ENCODE peak calls at places on chromosomes 3 and 15, in seven cellular contexts. One of them, this sample, is unnamed. For H3K27me3 and H3K4me1, the result is how much of the 10 kb centered on the place peaks cover.

GRCh38 chr3:9123849-9124248 is 125.6 kb downstream of the SRGAP3 start:
- DNase-seq in astrocyte: no peak
- DNase-seq in left ventricle myocardium inferior: no peak
- DNase-seq in uterus: no peak
- DNase-seq in Caco-2: no peak
- DNase-seq in heart right ventricle: no peak
- DNase-seq in IMR-90: no peak
- DNase-seq in this sample: no peak

GRCh38 chr15:85598203-85598602 is 196.5 kb downstream of the KLHL25 start:
- DNase-seq in left ventricle myocardium inferior: no peak
- DNase-seq in heart right ventricle: no peak
- DNase-seq in uterus: no peak
- DNase-seq in astrocyte: peak
- DNase-seq in IMR-90: no peak
- DNase-seq in Caco-2: no peak
- DNase-seq in this sample: no peak

GRCh38 chr3:172279191-172279640 is 169.0 kb downstream of the GHSR start:
- DNase-seq in left ventricle myocardium inferior: no peak
- DNase-seq in Caco-2: no peak
- DNase-seq in IMR-90: no peak
- DNase-seq in uterus: no peak
- DNase-seq in astrocyte: peak
- DNase-seq in heart right ventricle: no peak
- DNase-seq in this sample: no peak

GRCh38 chr3:174958671-174959328 is 99.7 kb downstream of the NAALADL2 start:
- DNase-seq in astrocyte: no peak
- DNase-seq in Caco-2: no peak
- DNase-seq in left ventricle myocardium inferior: no peak
- DNase-seq in IMR-90: peak
- DNase-seq in uterus: no peak
- DNase-seq in heart right ventricle: no peak
- DNase-seq in this sample: no peak

GRCh38 chr15:60390931-60391501 is 6.8 kb downstream of the ANXA2 start:
- DNase-seq in Caco-2: peak
- DNase-seq in astrocyte: peak
- DNase-seq in IMR-90: peak
- DNase-seq in heart right ventricle: peak
- DNase-seq in left ventricle myocardium inferior: no peak
- DNase-seq in uterus: peak
- DNase-seq in this sample: peak

GRCh38 chr3:40930772-40931171 is 268.5 kb upstream of the CTNNB1 start:
- DNase-seq in uterus: no peak
- DNase-seq in heart right ventricle: no peak
- DNase-seq in Caco-2: no peak
- DNase-seq in astrocyte: no peak
- DNase-seq in left ventricle myocardium inferior: no peak
- DNase-seq in IMR-90: no peak
- DNase-seq in this sample: peak

GRCh38 chr15:70703483-70703882 is 59.9 kb downstream of the UACA start:
- DNase-seq in Caco-2: peak
- DNase-seq in left ventricle myocardium inferior: no peak
- DNase-seq in uterus: no peak
- DNase-seq in heart right ventricle: no peak
- DNase-seq in IMR-90: no peak
- DNase-seq in astrocyte: peak
- DNase-seq in this sample: peak

GRCh38 chr15:66674756-66675155 is 27.3 kb upstream of the SMAD6 start:
- DNase-seq in left ventricle myocardium inferior: no peak
- DNase-seq in IMR-90: no peak
- DNase-seq in heart right ventricle: no peak
- DNase-seq in Caco-2: no peak
- DNase-seq in astrocyte: no peak
- DNase-seq in uterus: no peak
- DNase-seq in this sample: no peak

GRCh38 chr3:15065550-15066007 is 464 bp upstream of the MRPS25 start:
- DNase-seq in left ventricle myocardium inferior: no peak
- DNase-seq in Caco-2: no peak
- DNase-seq in astrocyte: no peak
- DNase-seq in uterus: no peak
- DNase-seq in heart right ventricle: no peak
- DNase-seq in IMR-90: no peak
- DNase-seq in this sample: no peak

GRCh38 chr3:58659051-58659675 is 7.4 kb downstream of the FAM3D start:
- DNase-seq in uterus: no peak
- DNase-seq in IMR-90: peak
- DNase-seq in astrocyte: no peak
- DNase-seq in heart right ventricle: peak
- DNase-seq in Caco-2: peak
- DNase-seq in left ventricle myocardium inferior: no peak
- DNase-seq in this sample: peak

GRCh38 chr15:33031324-33031736 is 163.2 kb downstream of the FMN1 start:
- DNase-seq in uterus: no peak
- DNase-seq in left ventricle myocardium inferior: no peak
- DNase-seq in Caco-2: no peak
- DNase-seq in heart right ventricle: no peak
- DNase-seq in astrocyte: peak
- DNase-seq in IMR-90: peak
- DNase-seq in this sample: no peak

GRCh38 chr15:79676621-79677020 is 220.2 kb downstream of the MTHFS start:
- DNase-seq in IMR-90: no peak
- DNase-seq in uterus: no peak
- DNase-seq in astrocyte: no peak
- DNase-seq in Caco-2: no peak
- DNase-seq in left ventricle myocardium inferior: no peak
- DNase-seq in heart right ventricle: no peak
- DNase-seq in this sample: no peak

GRCh38 chr3:46934508-46935167 is 41.9 kb downstream of the CCDC12 start:
- DNase-seq in heart right ventricle: peak
- DNase-seq in Caco-2: no peak
- DNase-seq in astrocyte: no peak
- DNase-seq in left ventricle myocardium inferior: peak
- DNase-seq in IMR-90: no peak
- DNase-seq in uterus: peak
- DNase-seq in this sample: no peak

GRCh38 chr15:53074221-53074620 is 284.1 kb upstream of the ONECUT1 start:
- DNase-seq in IMR-90: no peak
- DNase-seq in uterus: no peak
- DNase-seq in heart right ventricle: no peak
- DNase-seq in astrocyte: no peak
- DNase-seq in Caco-2: no peak
- DNase-seq in left ventricle myocardium inferior: no peak
- DNase-seq in this sample: no peak

GRCh38 chr3:32815812-32816438 is 1.9 kb upstream of the TRIM71 start:
- DNase-seq in left ventricle myocardium inferior: no peak
- DNase-seq in IMR-90: no peak
- DNase-seq in Caco-2: peak
- DNase-seq in uterus: no peak
- DNase-seq in heart right ventricle: no peak
- DNase-seq in astrocyte: no peak
- DNase-seq in this sample: no peak

GRCh38 chr15:91113036-91113435 is 13.0 kb downstream of the SV2B start:
- DNase-seq in left ventricle myocardium inferior: no peak
- DNase-seq in astrocyte: no peak
- DNase-seq in IMR-90: no peak
- DNase-seq in uterus: no peak
- DNase-seq in heart right ventricle: no peak
- DNase-seq in Caco-2: no peak
- DNase-seq in this sample: no peak

GRCh38 chr3:139555249-139555648 is 15.7 kb upstream of the RBP1 start:
- DNase-seq in Caco-2: no peak
- DNase-seq in uterus: no peak
- DNase-seq in IMR-90: peak
- DNase-seq in heart right ventricle: no peak
- DNase-seq in left ventricle myocardium inferior: no peak
- DNase-seq in astrocyte: peak
- DNase-seq in this sample: no peak

GRCh38 chr15:29053006-29053405 is 167.2 kb downstream of the APBA2 start:
- DNase-seq in left ventricle myocardium inferior: no peak
- DNase-seq in IMR-90: no peak
- DNase-seq in heart right ventricle: no peak
- DNase-seq in astrocyte: no peak
- DNase-seq in uterus: no peak
- DNase-seq in Caco-2: no peak
- DNase-seq in this sample: no peak

GRCh38 chr3:158531334-158531733 is 39.7 kb upstream of the MLF1 start:
- DNase-seq in heart right ventricle: no peak
- DNase-seq in astrocyte: peak
- DNase-seq in Caco-2: no peak
- DNase-seq in IMR-90: no peak
- DNase-seq in left ventricle myocardium inferior: no peak
- DNase-seq in uterus: no peak
- DNase-seq in this sample: no peak

GRCh38 chr3:78201066-78201465 is 1161.2 kb downstream of the ROBO2 start:
- DNase-seq in IMR-90: no peak
- DNase-seq in left ventricle myocardium inferior: no peak
- DNase-seq in uterus: no peak
- DNase-seq in astrocyte: no peak
- DNase-seq in heart right ventricle: no peak
- DNase-seq in Caco-2: no peak
- DNase-seq in this sample: no peak

DNA sequence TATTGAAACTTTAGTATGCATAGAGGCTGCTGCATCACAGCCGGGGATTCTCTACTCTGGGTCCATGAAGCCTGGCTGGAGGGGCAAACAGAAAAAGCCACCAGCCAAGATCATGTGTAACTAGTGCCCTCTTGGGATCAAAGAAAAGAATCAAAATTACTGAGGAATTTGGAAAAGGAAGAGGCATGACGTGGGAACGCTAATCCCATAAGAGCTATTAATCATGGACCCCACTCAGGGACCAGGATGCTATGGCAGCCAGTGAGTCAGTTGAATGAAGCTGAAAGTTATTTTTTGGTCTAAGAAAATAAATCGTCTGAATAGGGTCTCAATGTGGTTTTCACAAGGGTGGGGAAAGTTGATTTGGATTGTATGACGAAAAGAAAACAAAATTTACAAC is 1165.1 kb downstream of the ROBO2 start:
- DNase-seq in IMR-90: peak
- DNase-seq in Caco-2: no peak
- DNase-seq in left ventricle myocardium inferior: no peak
- DNase-seq in astrocyte: peak
- DNase-seq in heart right ventricle: peak
- DNase-seq in uterus: no peak
- DNase-seq in this sample: no peak
- H3K4me3 ChIP-seq in IMR-90: peak
- H3K4me3 ChIP-seq in Caco-2: no peak
- H3K4me3 ChIP-seq in left ventricle myocardium inferior: no peak
- H3K4me3 ChIP-seq in astrocyte: no peak
- H3K4me3 ChIP-seq in heart right ventricle: no peak
- H3K4me3 ChIP-seq in uterus: no peak
- H3K4me3 ChIP-seq in this sample: no peak

DNA sequence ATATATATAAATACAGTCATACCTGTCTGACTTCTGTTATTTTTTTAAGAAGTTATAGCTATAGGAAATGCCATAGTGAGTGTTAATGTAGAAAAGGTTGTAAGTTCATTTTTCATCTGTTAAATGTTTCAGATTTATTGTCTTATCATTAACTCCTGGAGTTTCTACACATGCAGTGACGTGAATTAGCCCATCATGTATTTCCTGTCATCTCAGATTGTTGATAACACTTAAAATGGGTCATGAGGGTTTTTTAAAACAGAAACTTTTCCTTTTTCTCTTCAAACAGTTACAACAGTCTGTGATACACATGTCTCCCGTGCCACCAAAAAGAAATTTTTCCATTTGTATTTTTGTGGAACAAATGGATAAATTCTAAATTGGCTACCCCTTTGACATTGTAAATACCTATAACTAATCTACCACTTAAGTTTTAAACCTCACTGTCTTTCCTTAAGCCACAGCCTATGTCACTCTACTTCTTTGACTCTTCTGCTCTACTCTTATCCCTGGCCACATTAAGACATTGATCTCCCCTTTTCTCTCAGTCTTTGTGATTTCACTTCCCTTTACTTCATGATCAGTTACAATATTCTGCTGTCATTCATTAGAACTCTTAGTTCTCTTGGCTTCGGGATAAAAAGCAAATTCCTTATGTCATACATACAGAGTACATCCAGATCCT is 89.1 kb downstream of the NEO1 start:
- DNase-seq in uterus: no peak
- DNase-seq in Caco-2: no peak
- DNase-seq in IMR-90: no peak
- DNase-seq in left ventricle myocardium inferior: no peak
- DNase-seq in heart right ventricle: no peak
- DNase-seq in astrocyte: no peak
- DNase-seq in this sample: no peak
- H3K27me3 ChIP-seq in uterus: under half
- H3K27me3 ChIP-seq in Caco-2: under half
- H3K27me3 ChIP-seq in IMR-90: under half
- H3K27me3 ChIP-seq in left ventricle myocardium inferior: under half
- H3K27me3 ChIP-seq in heart right ventricle: under half
- H3K27me3 ChIP-seq in astrocyte: under half
- H3K27me3 ChIP-seq in this sample: under half

GRCh38 chr15:63186065-63186464 is 3.3 kb upstream of the RAB8B start:
- DNase-seq in Caco-2: no peak
- DNase-seq in uterus: no peak
- DNase-seq in left ventricle myocardium inferior: no peak
- DNase-seq in heart right ventricle: no peak
- DNase-seq in IMR-90: peak
- DNase-seq in astrocyte: peak
- DNase-seq in this sample: no peak
- H3K4me1 ChIP-seq in Caco-2: under half
- H3K4me1 ChIP-seq in uterus: under half
- H3K4me1 ChIP-seq in left ventricle myocardium inferior: under half
- H3K4me1 ChIP-seq in heart right ventricle: under half
- H3K4me1 ChIP-seq in IMR-90: under half
- H3K4me1 ChIP-seq in astrocyte: under half
- H3K4me1 ChIP-seq in this sample: under half

DNA sequence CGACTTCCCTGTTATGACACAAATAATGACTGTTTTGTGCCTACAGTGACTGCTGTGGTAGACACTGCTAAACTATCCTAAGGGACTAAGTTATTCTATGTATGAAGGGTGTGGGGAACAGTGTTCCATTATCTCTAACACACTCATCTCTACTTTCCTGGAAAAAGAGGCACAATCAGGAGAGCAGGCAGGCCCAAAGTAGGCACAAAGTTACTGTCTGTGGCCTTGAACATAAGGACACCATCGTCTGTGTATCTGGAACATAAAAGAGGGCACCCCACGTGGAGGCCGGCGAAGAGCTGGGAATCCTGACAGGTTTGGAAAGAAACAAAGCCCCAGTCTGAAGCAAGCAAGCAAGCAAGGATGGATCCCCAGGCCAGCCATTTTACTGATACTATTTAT is 1.5 kb downstream of the ABCC5 start:
- DNase-seq in IMR-90: no peak
- DNase-seq in uterus: no peak
- DNase-seq in heart right ventricle: no peak
- DNase-seq in astrocyte: no peak
- DNase-seq in left ventricle myocardium inferior: no peak
- DNase-seq in Caco-2: no peak
- DNase-seq in this sample: no peak
- H3K4me3 ChIP-seq in IMR-90: no peak
- H3K4me3 ChIP-seq in uterus: no peak
- H3K4me3 ChIP-seq in heart right ventricle: peak
- H3K4me3 ChIP-seq in astrocyte: no peak
- H3K4me3 ChIP-seq in left ventricle myocardium inferior: peak
- H3K4me3 ChIP-seq in Caco-2: no peak
- H3K4me3 ChIP-seq in this sample: no peak